ENCODE peak calls at places on chromosomes 11 and 22, in eight cellular contexts. Y is lower leg skin, D is fibroblast of lung, T is uterus, F is A549, Z is psoas muscle, R is Caco-2, Q is AG04450. G is an unnamed sample.

GRCh38 chr22:49418943-49419342 is 408.7 kb downstream of the BRD1 start:
- DNase-seq in Y (no peak), D (no peak), T (no peak), F (no peak), Z (no peak), R (no peak), Q (no peak), G (no peak)

GRCh38 chr22:30219049-30219448 is 27.5 kb downstream of the LIF start:
- DNase-seq in Y (no peak), D (no peak), T (no peak), F (no peak), Z (no peak), R (peak; percentile 53), Q (no peak), G (no peak)

GRCh38 chr22:39317756-39318506 is 1.5 kb downstream of the RPL3 start:
- DNase-seq in Y (no peak), D (peak; percentile 73), T (no peak), F (no peak), Z (no peak), R (no peak), Q (no peak), G (no peak)

GRCh38 chr11:77851513-77851912 is 30.6 kb downstream of the AAMDC start:
- DNase-seq in Y (no peak), D (peak; percentile 26), T (no peak), F (no peak), Z (no peak), R (no peak), Q (no peak), G (no peak)

GRCh38 chr11:87030458-87031054 is 7.2 kb upstream of the TMEM135 start:
- DNase-seq in Y (no peak), D (no peak), T (no peak), F (no peak), Z (no peak), R (peak; percentile 47), Q (no peak), G (no peak)

GRCh38 chr22:38924197-38924952 is 33.0 kb upstream of the APOBEC3A start:
- DNase-seq in Y (peak; percentile 65), D (peak; percentile 96), T (peak; percentile 83), F (peak; percentile 26), Z (peak; percentile 78), R (peak; percentile 85), Q (peak; percentile 60), G (peak; percentile 79)

GRCh38 chr22:19065929-19066328 is 56.3 kb downstream of the DGCR2 start:
- DNase-seq in Y (no peak), D (no peak), T (no peak), F (no peak), Z (no peak), R (no peak), Q (no peak), G (no peak)

GRCh38 chr11:1963864-1964263 is 16.7 kb downstream of the MRPL23 start:
- DNase-seq in Y (no peak), D (no peak), T (peak; percentile 16), F (no peak), Z (peak; percentile 63), R (no peak), Q (no peak), G (no peak)

GRCh38 chr22:24423519-24424000 is 3.8 kb upstream of the ADORA2A start:
- DNase-seq in Y (no peak), D (no peak), T (no peak), F (peak; percentile 57), Z (peak; percentile 79), R (peak; percentile 81), Q (no peak), G (no peak)

GRCh38 chr11:34757026-34757451 is 136.1 kb downstream of the EHF start:
- DNase-seq in Y (no peak), D (peak; percentile 81), T (no peak), F (no peak), Z (no peak), R (no peak), Q (no peak), G (peak; percentile 34)

GRCh38 chr11:111978028-111978771 is 41.1 kb downstream of the DIXDC1 start:
- DNase-seq in Y (peak; percentile 64), D (peak; percentile 75), T (peak; percentile 82), F (no peak), Z (peak; percentile 61), R (peak; percentile 59), Q (peak; percentile 15), G (no peak)

GRCh38 chr22:36870250-36870649 is 9.4 kb downstream of the NCF4 start:
- DNase-seq in Y (no peak), D (no peak), T (no peak), F (peak; percentile 20), Z (no peak), R (no peak), Q (no peak), G (no peak)

GRCh38 chr11:125448136-125448535 is 47.9 kb downstream of the FEZ1 start:
- DNase-seq in Y (no peak), D (peak; percentile 37), T (no peak), F (no peak), Z (no peak), R (no peak), Q (no peak), G (no peak)

GRCh38 chr11:126113012-126113411 is 50.3 kb upstream of the CDON start:
- DNase-seq in Y (no peak), D (no peak), T (no peak), F (no peak), Z (no peak), R (no peak), Q (no peak), G (no peak)

GRCh38 chr11:25981998-25982397 is 349.9 kb upstream of the ANO3 start:
- DNase-seq in Y (no peak), D (peak; percentile 92), T (no peak), F (peak; percentile 4), Z (no peak), R (peak; percentile 59), Q (peak; percentile 62), G (peak; percentile 47)

GRCh38 chr22:37314315-37315046 is 32.2 kb downstream of the CYTH4 start:
- DNase-seq in Y (no peak), D (no peak), T (no peak), F (no peak), Z (no peak), R (no peak), Q (no peak), G (no peak)

GRCh38 chr11:58622344-58622743 is at the start of gene CNTF:
- DNase-seq in Y (no peak), D (no peak), T (no peak), F (no peak), Z (no peak), R (no peak), Q (no peak), G (no peak)

GRCh38 chr11:11155962-11156815 is 196.9 kb downstream of the CSNK2A3 start:
- DNase-seq in Y (no peak), D (no peak), T (no peak), F (peak; percentile 32), Z (no peak), R (peak; percentile 53), Q (no peak), G (no peak)

GRCh38 chr22:27372969-27373670 is 428.4 kb downstream of the MN1 start:
- DNase-seq in Y (no peak), D (no peak), T (no peak), F (no peak), Z (no peak), R (peak; percentile 52), Q (no peak), G (peak; percentile 59)

GRCh38 chr11:23539556-23539955 is 679.3 kb upstream of the CCDC179 start:
- DNase-seq in Y (no peak), D (peak; percentile 14), T (no peak), F (no peak), Z (no peak), R (no peak), Q (no peak), G (no peak)

GRCh38 chr11:69370984-69371709 is 77.2 kb downstream of the MYEOV start:
- DNase-seq in Y (no peak), D (no peak), T (no peak), F (no peak), Z (peak; percentile 43), R (no peak), Q (no peak), G (no peak)

GRCh38 chr11:75349540-75350116 is 1.8 kb downstream of the ARRB1 start:
- DNase-seq in Y (no peak), D (no peak), T (no peak), F (no peak), Z (peak; percentile 62), R (no peak), Q (no peak), G (no peak)
- H3K4me3 ChIP-seq in Y (no peak overlapping the region), D (no peak overlapping the region), T (no peak overlapping the region), F (no peak overlapping the region), Z (peak overlapping the region; percentile 84), R (no peak overlapping the region), Q (peak overlapping the region; percentile 87), G (no peak overlapping the region)

DNA sequence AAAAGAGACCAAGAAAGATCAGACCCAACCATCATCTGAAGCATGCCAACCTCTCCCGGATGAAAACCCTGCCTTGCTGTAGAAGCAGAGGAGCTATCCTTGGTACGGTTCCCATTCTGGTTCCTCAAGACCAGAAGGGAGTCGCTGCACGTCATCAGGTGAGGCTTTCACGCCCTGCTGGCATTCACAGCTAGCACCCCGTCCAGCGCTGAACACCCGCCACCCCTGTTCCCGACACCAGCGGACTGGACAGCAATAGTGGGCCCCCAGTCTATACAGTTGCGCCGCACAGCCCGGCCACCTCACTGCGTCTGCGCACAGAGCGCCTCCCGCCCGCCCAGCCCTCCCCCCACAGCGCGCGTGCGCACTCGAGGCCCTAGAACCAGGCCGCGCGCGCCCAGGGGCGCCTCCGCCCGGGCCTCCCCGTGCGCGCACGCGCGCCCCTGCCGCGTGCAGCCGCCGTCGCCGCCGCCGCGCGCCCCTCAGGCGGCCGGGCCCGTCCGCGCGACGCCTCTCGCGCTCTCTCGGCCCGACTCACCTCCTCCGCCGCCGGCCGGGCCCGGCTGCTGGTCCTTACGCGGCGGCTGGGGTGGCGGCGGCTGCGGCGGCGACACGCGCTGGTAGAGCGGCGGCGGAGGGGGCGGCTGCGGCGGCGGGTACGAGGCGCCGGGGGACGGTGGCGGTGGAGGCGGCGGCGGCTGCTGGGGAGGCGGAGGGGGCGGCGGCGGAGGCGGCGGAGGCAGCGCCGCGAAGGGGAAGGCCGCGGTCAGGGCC is 706 bp downstream of the SF1 start:
- DNase-seq in Y (peak; percentile 63), D (peak; percentile 81), T (peak; percentile 77), F (peak; percentile 94), Z (peak; percentile 93), R (peak; percentile 88), Q (peak; percentile 43), G (peak; percentile 51)
- TF ChIP-seq CTCF in Y (no peak), D (no peak), T (no peak), F (no peak), Z (no peak), R (no peak), Q (no peak), G (no peak)

DNA sequence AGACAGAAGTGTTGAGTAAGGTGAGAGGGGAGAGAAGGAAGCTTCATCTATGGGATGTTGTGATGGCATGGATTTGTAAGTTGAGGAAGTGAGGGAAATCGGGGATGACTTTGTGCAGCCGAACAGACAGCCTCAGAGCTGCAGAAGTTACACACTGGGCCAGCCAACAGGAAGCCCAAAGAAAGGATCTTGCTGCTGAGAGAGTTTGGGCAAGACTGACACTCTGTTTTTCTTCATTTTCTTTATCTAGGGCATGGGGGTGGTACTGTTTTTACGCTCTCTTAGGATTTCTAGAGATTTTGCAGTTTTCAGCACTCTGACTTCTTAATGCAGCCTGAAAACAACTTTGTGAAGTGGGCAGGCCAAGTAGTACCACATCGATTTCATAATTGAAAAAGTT is 509.9 kb upstream of the TENM4 start:
- DNase-seq in Y (no peak), D (no peak), T (no peak), F (no peak), Z (no peak), R (no peak), Q (no peak), G (no peak)
- H3K4me3 ChIP-seq in Y (no peak overlapping the region), D (no peak overlapping the region), T (no peak overlapping the region), F (no peak overlapping the region), Z (no peak overlapping the region), R (no peak overlapping the region), Q (no peak overlapping the region), G (no peak overlapping the region)

GRCh38 chr11:67506426-67507032 is 1.4 kb upstream of the PITPNM1 start:
- DNase-seq in Y (no peak), D (no peak), T (no peak), F (no peak), Z (peak; percentile 65), R (no peak), Q (no peak), G (no peak)
- TF ChIP-seq CTCF in Y (no peak), D (no peak), T (no peak), F (no peak), Z (no peak), R (no peak), Q (no peak), G (no peak)